ENCODE peak calls at places on chromosomes 2 and 18, in five cellular contexts. K is CD4-positive, alpha-beta memory T cell; H is NT2/D1; T is tibial artery; M is effector memory CD4-positive, alpha-beta T cell. P is an unnamed sample. For H3K4me1, the result is how much of the 10 kb centered on the place peaks cover.

GRCh38 chr2:71607490-71607889 is 154.1 kb downstream of the DYSF start:
- DNase-seq in K (no peak), H (no peak), T (peak), M (no peak), P (no peak)

GRCh38 chr18:31399336-31400032 is 22.9 kb downstream of the DSG4 start:
- DNase-seq in K (no peak), H (no peak), T (no peak), M (no peak), P (no peak)

GRCh38 chr2:175167076-175167791 is 769 bp downstream of the ATF2 start:
- DNase-seq in K (no peak), H (peak), T (peak), M (no peak), P (no peak)

GRCh38 chr2:44596537-44597320 is 235.0 kb downstream of the CAMKMT start:
- DNase-seq in K (no peak), H (no peak), T (no peak), M (no peak), P (no peak)

GRCh38 chr2:25091265-25091664 is 49.4 kb downstream of the EFR3B start:
- DNase-seq in K (no peak), H (no peak), T (no peak), M (no peak), P (no peak)

GRCh38 chr2:30278419-30278818 is 47.1 kb downstream of the LBH start:
- DNase-seq in K (no peak), H (no peak), T (no peak), M (no peak), P (no peak)

GRCh38 chr2:64678771-64679615 is 25.3 kb upstream of the SERTAD2 start:
- DNase-seq in K (no peak), H (no peak), T (no peak), M (no peak), P (no peak)

GRCh38 chr2:195636890-195637289 is 20.1 kb upstream of the SLC39A10 start:
- DNase-seq in K (no peak), H (no peak), T (no peak), M (no peak), P (no peak)

GRCh38 chr2:146547236-146547635 is 1297.6 kb upstream of the ACVR2A start:
- DNase-seq in K (no peak), H (no peak), T (no peak), M (no peak), P (no peak)

GRCh38 chr2:43269706-43270105 is 43.3 kb upstream of the ZFP36L2 start:
- DNase-seq in K (no peak), H (no peak), T (peak), M (no peak), P (no peak)

GRCh38 chr2:239187464-239188253 is 213.2 kb downstream of the HDAC4 start:
- DNase-seq in K (no peak), H (no peak), T (peak), M (no peak), P (no peak)

GRCh38 chr2:222302178-222303018 is 3.6 kb upstream of the PAX3 start:
- DNase-seq in K (no peak), H (no peak), T (no peak), M (no peak), P (no peak)

GRCh38 chr18:49023938-49024341 is 73.2 kb upstream of the SMAD7 start:
- DNase-seq in K (no peak), H (no peak), T (no peak), M (no peak), P (no peak)

GRCh38 chr2:28768422-28768821 is 16.8 kb downstream of the PPP1CB start:
- DNase-seq in K (no peak), H (no peak), T (no peak), M (no peak), P (no peak)

GRCh38 chr2:28767367-28767766 is 15.7 kb downstream of the PPP1CB start:
- DNase-seq in K (no peak), H (no peak), T (no peak), M (no peak), P (no peak)

GRCh38 chr2:28776471-28776870 is 24.8 kb downstream of the PPP1CB start:
- DNase-seq in K (no peak), H (no peak), T (no peak), M (no peak), P (no peak)

GRCh38 chr2:28768952-28769351 is 17.3 kb downstream of the PPP1CB start:
- DNase-seq in K (no peak), H (no peak), T (no peak), M (no peak), P (no peak)

DNA sequence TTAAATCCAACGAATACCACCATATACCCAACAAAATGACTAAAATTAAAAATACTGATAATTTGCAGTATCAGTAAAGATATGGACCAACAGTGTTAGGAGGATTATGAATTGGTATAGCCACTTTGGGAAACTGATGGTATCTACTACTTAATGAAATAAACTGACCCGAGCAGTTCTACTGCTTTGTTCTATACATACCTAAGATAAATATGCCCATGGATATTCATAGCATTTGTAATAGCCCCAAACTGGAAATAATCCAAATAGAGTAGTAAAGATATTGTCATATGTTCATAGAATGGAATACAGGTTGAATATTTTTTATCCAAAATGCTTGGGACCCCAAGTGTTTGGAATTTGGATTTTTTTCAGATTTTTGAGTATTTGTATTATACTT is 20.7 kb downstream of the PPP1CB start:
- DNase-seq in K (no peak), H (no peak), T (no peak), M (no peak), P (no peak)
- H3K4me1 ChIP-seq in K (half or more), H (under half), T (half or more), M (under half), P (half or more)

GRCh38 chr18:12282436-12283039 is 25.5 kb upstream of the TUBB6 start:
- DNase-seq in K (no peak), H (no peak), T (no peak), M (no peak), P (no peak)
- H3K4me1 ChIP-seq in K (under half), H (under half), T (under half), M (under half), P (under half)

GRCh38 chr2:86430368-86430767 is 10.8 kb upstream of the KDM3A start:
- DNase-seq in K (no peak), H (no peak), T (no peak), M (no peak), P (no peak)
- H3K4me1 ChIP-seq in K (under half), H (under half), T (under half), M (under half), P (under half)

DNA sequence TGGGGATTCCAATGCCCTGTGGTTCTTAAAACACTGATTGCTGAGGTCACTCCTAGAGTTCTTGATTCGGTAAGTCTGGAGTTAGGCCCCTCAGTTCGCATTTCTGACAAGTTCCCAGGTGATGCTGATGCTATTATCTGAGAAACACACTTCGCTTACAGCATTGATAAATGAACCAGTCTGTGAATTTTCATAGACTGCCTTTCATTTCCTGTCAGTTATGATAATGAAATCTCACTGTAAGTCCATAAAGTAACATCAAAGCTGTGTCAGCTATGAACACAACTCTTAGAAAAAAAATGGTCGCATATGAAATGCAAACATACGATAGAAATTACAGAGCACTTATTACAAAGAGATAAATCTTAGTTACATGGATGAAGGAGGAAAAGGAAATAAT is 213.9 kb downstream of the DLGAP1 start:
- DNase-seq in K (no peak), H (no peak), T (no peak), M (no peak), P (no peak)
- H3K4me1 ChIP-seq in K (under half), H (under half), T (under half), M (under half), P (under half)

GRCh38 chr18:57741273-57741672 is 61.8 kb downstream of the ATP8B1 start:
- DNase-seq in K (no peak), H (no peak), T (no peak), M (no peak), P (no peak)

GRCh38 chr18:57738078-57738477 is 65.0 kb downstream of the ATP8B1 start:
- DNase-seq in K (no peak), H (no peak), T (no peak), M (no peak), P (no peak)

GRCh38 chr18:57747809-57748680 is 55.1 kb downstream of the ATP8B1 start:
- DNase-seq in K (no peak), H (peak), T (no peak), M (no peak), P (no peak)

GRCh38 chr18:57744211-57744694 is 58.9 kb downstream of the ATP8B1 start:
- DNase-seq in K (no peak), H (no peak), T (no peak), M (no peak), P (no peak)

GRCh38 chr18:57743008-57743407 is 60.1 kb downstream of the ATP8B1 start:
- DNase-seq in K (no peak), H (no peak), T (no peak), M (no peak), P (no peak)
- H3K4me1 ChIP-seq in K (under half), H (under half), T (half or more), M (under half), P (under half)

DNA sequence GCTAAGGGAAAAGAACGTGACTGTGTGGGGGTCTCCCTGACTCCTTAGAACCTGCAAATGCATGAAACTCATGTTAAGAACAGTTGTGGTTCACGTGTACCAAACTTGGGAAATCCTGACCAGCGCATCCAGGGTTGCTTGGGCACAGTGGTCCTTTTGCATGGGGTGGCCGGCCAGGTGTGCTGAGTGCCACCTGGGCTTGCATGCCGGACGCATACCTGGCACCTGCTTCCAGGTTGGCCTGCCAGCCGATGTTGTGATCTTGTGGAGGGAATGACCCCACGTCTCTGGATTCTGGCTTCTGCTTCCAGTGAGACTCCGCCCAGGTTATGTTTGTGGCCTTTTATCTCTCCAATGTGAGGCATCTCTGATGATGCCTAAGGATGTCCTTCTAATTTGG is 118.7 kb downstream of the AGAP1 start:
- DNase-seq in K (no peak), H (no peak), T (no peak), M (no peak), P (no peak)
- H3K4me1 ChIP-seq in K (under half), H (under half), T (under half), M (under half), P (under half)

GRCh38 chr2:105862843-105863242 is 118.1 kb downstream of the NCK2 start:
- DNase-seq in K (no peak), H (no peak), T (no peak), M (no peak), P (no peak)

GRCh38 chr2:105859694-105859951 is 114.9 kb downstream of the NCK2 start:
- DNase-seq in K (no peak), H (no peak), T (no peak), M (no peak), P (no peak)

GRCh38 chr2:105858868-105859693 is 114.4 kb downstream of the NCK2 start:
- DNase-seq in K (no peak), H (no peak), T (no peak), M (no peak), P (no peak)

GRCh38 chr2:105860567-105860966 is 115.9 kb downstream of the NCK2 start:
- DNase-seq in K (no peak), H (no peak), T (no peak), M (no peak), P (no peak)

GRCh38 chr2:105861198-105861597 is 116.5 kb downstream of the NCK2 start:
- DNase-seq in K (peak), H (no peak), T (no peak), M (no peak), P (peak)
- H3K4me1 ChIP-seq in K (half or more), H (under half), T (under half), M (half or more), P (half or more)

GRCh38 chr2:28623582-28624405 is 127.8 kb upstream of the PPP1CB start:
- DNase-seq in K (no peak), H (no peak), T (no peak), M (no peak), P (no peak)
- H3K4me1 ChIP-seq in K (half or more), H (under half), T (half or more), M (half or more), P (half or more)

P was measured in CD8-positive, alpha-beta memory T cell.